ENCODE peak calls at places on chromosome 9, in six cellular contexts. One of them, this sample, is unnamed.

GRCh38 chr9:136285501-136286358 is 18.2 kb downstream of the CCDC187 start:
- DNase-seq in kidney tubule cell: no peak
- DNase-seq in DMS153: no peak
- DNase-seq in NCI-H1930: no peak
- DNase-seq in NCI-H460: no peak
- DNase-seq in M059J: no peak
- DNase-seq in this sample: no peak

GRCh38 chr9:116002624-116003023 is 151.0 kb upstream of the PAPPA start:
- DNase-seq in kidney tubule cell: peak; percentile 79
- DNase-seq in NCI-H1930: no peak
- DNase-seq in DMS153: no peak
- DNase-seq in NCI-H460: no peak
- DNase-seq in M059J: peak; percentile 90
- DNase-seq in this sample: peak; percentile 93

GRCh38 chr9:116300360-116300759 is 146.8 kb downstream of the PAPPA start:
- DNase-seq in NCI-H1930: no peak
- DNase-seq in kidney tubule cell: no peak
- DNase-seq in NCI-H460: no peak
- DNase-seq in M059J: no peak
- DNase-seq in DMS153: no peak
- DNase-seq in this sample: no peak

GRCh38 chr9:137522746-137523455 is 27.3 kb downstream of the PNPLA7 start:
- DNase-seq in DMS153: no peak
- DNase-seq in M059J: no peak
- DNase-seq in NCI-H1930: no peak
- DNase-seq in kidney tubule cell: no peak
- DNase-seq in NCI-H460: no peak
- DNase-seq in this sample: no peak

GRCh38 chr9:21080793-21081192 is 3.1 kb upstream of the IFNB1 start:
- DNase-seq in NCI-H1930: no peak
- DNase-seq in NCI-H460: no peak
- DNase-seq in M059J: no peak
- DNase-seq in kidney tubule cell: no peak
- DNase-seq in DMS153: no peak
- DNase-seq in this sample: no peak

GRCh38 chr9:134734270-134734669 is 92.7 kb downstream of the COL5A1 start:
- DNase-seq in DMS153: no peak
- DNase-seq in NCI-H460: peak; percentile 36
- DNase-seq in M059J: peak; percentile 79
- DNase-seq in kidney tubule cell: no peak
- DNase-seq in NCI-H1930: no peak
- DNase-seq in this sample: no peak

GRCh38 chr9:107636596-107637405 is 147.2 kb upstream of the KLF4 start:
- DNase-seq in DMS153: no peak
- DNase-seq in NCI-H460: peak; percentile 39
- DNase-seq in M059J: no peak
- DNase-seq in kidney tubule cell: no peak
- DNase-seq in NCI-H1930: no peak
- DNase-seq in this sample: no peak

GRCh38 chr9:136295055-136295454 is 8.8 kb downstream of the CCDC187 start:
- DNase-seq in NCI-H460: no peak
- DNase-seq in DMS153: no peak
- DNase-seq in kidney tubule cell: no peak
- DNase-seq in M059J: no peak
- DNase-seq in NCI-H1930: no peak
- DNase-seq in this sample: no peak

GRCh38 chr9:124553738-124554137 is 46.5 kb upstream of the NR5A1 start:
- DNase-seq in DMS153: no peak
- DNase-seq in kidney tubule cell: peak; percentile 88
- DNase-seq in M059J: peak; percentile 87
- DNase-seq in NCI-H1930: no peak
- DNase-seq in NCI-H460: no peak
- DNase-seq in this sample: peak; percentile 64

GRCh38 chr9:133108794-133109641 is 12.0 kb downstream of the RALGDS start:
- DNase-seq in DMS153: no peak
- DNase-seq in NCI-H1930: no peak
- DNase-seq in NCI-H460: no peak
- DNase-seq in kidney tubule cell: no peak
- DNase-seq in M059J: no peak
- DNase-seq in this sample: no peak

GRCh38 chr9:136309101-136309801 is 5.4 kb upstream of the CCDC187 start:
- DNase-seq in NCI-H460: no peak
- DNase-seq in DMS153: peak; percentile 85
- DNase-seq in kidney tubule cell: peak; percentile 47
- DNase-seq in M059J: no peak
- DNase-seq in NCI-H1930: no peak
- DNase-seq in this sample: peak; percentile 36

GRCh38 chr9:109454041-109454440 is 44.1 kb downstream of the PTPN3 start:
- DNase-seq in M059J: peak; percentile 16
- DNase-seq in DMS153: no peak
- DNase-seq in NCI-H1930: no peak
- DNase-seq in NCI-H460: no peak
- DNase-seq in kidney tubule cell: no peak
- DNase-seq in this sample: no peak

GRCh38 chr9:99026271-99026955 is 78.5 kb upstream of the TGFBR1 start:
- DNase-seq in kidney tubule cell: no peak
- DNase-seq in NCI-H1930: no peak
- DNase-seq in NCI-H460: no peak
- DNase-seq in M059J: no peak
- DNase-seq in DMS153: no peak
- DNase-seq in this sample: no peak

GRCh38 chr9:16828335-16829281 is 41.9 kb downstream of the BNC2 start:
- DNase-seq in NCI-H460: no peak
- DNase-seq in M059J: peak; percentile 45
- DNase-seq in DMS153: no peak
- DNase-seq in NCI-H1930: no peak
- DNase-seq in kidney tubule cell: peak; percentile 80
- DNase-seq in this sample: peak; percentile 83

GRCh38 chr9:13267743-13268142 is 11.7 kb downstream of the MPDZ start:
- DNase-seq in NCI-H460: peak; percentile 70
- DNase-seq in NCI-H1930: no peak
- DNase-seq in M059J: peak; percentile 95
- DNase-seq in DMS153: no peak
- DNase-seq in kidney tubule cell: peak; percentile 71
- DNase-seq in this sample: peak; percentile 83

GRCh38 chr9:14437336-14438231 is 123.6 kb upstream of the NFIB start:
- DNase-seq in NCI-H460: no peak
- DNase-seq in kidney tubule cell: peak; percentile 80
- DNase-seq in M059J: peak; percentile 17
- DNase-seq in NCI-H1930: peak; percentile 47
- DNase-seq in DMS153: peak; percentile 68
- DNase-seq in this sample: peak; percentile 52

GRCh38 chr9:98967257-98967656 is 23.6 kb downstream of the COL15A1 start:
- DNase-seq in DMS153: no peak
- DNase-seq in NCI-H1930: no peak
- DNase-seq in M059J: no peak
- DNase-seq in kidney tubule cell: no peak
- DNase-seq in NCI-H460: no peak
- DNase-seq in this sample: no peak

GRCh38 chr9:125959980-125960619 is 212.9 kb downstream of the PBX3 start:
- DNase-seq in DMS153: no peak
- DNase-seq in NCI-H460: no peak
- DNase-seq in NCI-H1930: no peak
- DNase-seq in M059J: no peak
- DNase-seq in kidney tubule cell: no peak
- DNase-seq in this sample: no peak

GRCh38 chr9:135473972-135474543 is 5.5 kb upstream of the PPP1R26 start:
- DNase-seq in kidney tubule cell: no peak
- DNase-seq in NCI-H1930: no peak
- DNase-seq in M059J: no peak
- DNase-seq in DMS153: no peak
- DNase-seq in NCI-H460: no peak
- DNase-seq in this sample: no peak

GRCh38 chr9:34446468-34446891 is 11.9 kb downstream of the FAM219A start:
- DNase-seq in NCI-H1930: no peak
- DNase-seq in DMS153: no peak
- DNase-seq in M059J: no peak
- DNase-seq in kidney tubule cell: peak; percentile 46
- DNase-seq in NCI-H460: no peak
- DNase-seq in this sample: peak; percentile 18

GRCh38 chr9:117485176-117485575 is 70.3 kb upstream of the ASTN2 start:
- DNase-seq in DMS153: no peak
- DNase-seq in M059J: peak; percentile 81
- DNase-seq in NCI-H1930: no peak
- DNase-seq in kidney tubule cell: peak; percentile 50
- DNase-seq in NCI-H460: peak; percentile 30
- DNase-seq in this sample: peak; percentile 30

GRCh38 chr9:16996901-16997491 is 126.5 kb upstream of the BNC2 start:
- DNase-seq in NCI-H460: no peak
- DNase-seq in NCI-H1930: no peak
- DNase-seq in M059J: no peak
- DNase-seq in kidney tubule cell: no peak
- DNase-seq in DMS153: no peak
- DNase-seq in this sample: no peak

GRCh38 chr9:132239999-132240859 is 78.4 kb downstream of the NTNG2 start:
- DNase-seq in DMS153: no peak
- DNase-seq in M059J: no peak
- DNase-seq in kidney tubule cell: no peak
- DNase-seq in NCI-H1930: no peak
- DNase-seq in NCI-H460: no peak
- DNase-seq in this sample: no peak

GRCh38 chr9:96482471-96482870 is 32.5 kb downstream of the HABP4 start:
- DNase-seq in kidney tubule cell: no peak
- DNase-seq in M059J: no peak
- DNase-seq in NCI-H460: no peak
- DNase-seq in DMS153: no peak
- DNase-seq in NCI-H1930: no peak
- DNase-seq in this sample: no peak

GRCh38 chr9:108889649-108890067 is 27.6 kb downstream of the ACTL7A start:
- DNase-seq in DMS153: peak; percentile 4
- DNase-seq in NCI-H460: no peak
- DNase-seq in M059J: peak; percentile 60
- DNase-seq in kidney tubule cell: peak; percentile 28
- DNase-seq in NCI-H1930: peak; percentile 3
- DNase-seq in this sample: peak; percentile 33

GRCh38 chr9:115922441-115922840 is 231.2 kb upstream of the PAPPA start:
- DNase-seq in DMS153: no peak
- DNase-seq in M059J: no peak
- DNase-seq in kidney tubule cell: no peak
- DNase-seq in NCI-H460: no peak
- DNase-seq in NCI-H1930: no peak
- DNase-seq in this sample: no peak

GRCh38 chr9:79492092-79492995 is 79.4 kb upstream of the TLE4 start:
- DNase-seq in NCI-H1930: no peak
- DNase-seq in M059J: peak; percentile 58
- DNase-seq in DMS153: no peak
- DNase-seq in kidney tubule cell: no peak
- DNase-seq in NCI-H460: no peak
- DNase-seq in this sample: no peak

GRCh38 chr9:112711050-112711689 is 6.7 kb downstream of the INIP start:
- DNase-seq in NCI-H1930: no peak
- DNase-seq in M059J: peak; percentile 44
- DNase-seq in NCI-H460: peak; percentile 33
- DNase-seq in DMS153: no peak
- DNase-seq in kidney tubule cell: peak; percentile 47
- DNase-seq in this sample: peak; percentile 48

GRCh38 chr9:35073276-35073607 is 817 bp upstream of the VCP start:
- DNase-seq in kidney tubule cell: no peak
- DNase-seq in NCI-H1930: no peak
- DNase-seq in DMS153: no peak
- DNase-seq in NCI-H460: no peak
- DNase-seq in M059J: no peak
- DNase-seq in this sample: no peak

GRCh38 chr9:16001856-16002255 is 449.0 kb downstream of the CCDC171 start:
- DNase-seq in NCI-H460: no peak
- DNase-seq in M059J: peak; percentile 64
- DNase-seq in DMS153: no peak
- DNase-seq in kidney tubule cell: peak; percentile 20
- DNase-seq in NCI-H1930: no peak
- DNase-seq in this sample: no peak

GRCh38 chr9:135530146-135530545 is 8.9 kb downstream of the LCN1 start:
- DNase-seq in M059J: no peak
- DNase-seq in NCI-H460: no peak
- DNase-seq in DMS153: no peak
- DNase-seq in kidney tubule cell: no peak
- DNase-seq in NCI-H1930: no peak
- DNase-seq in this sample: no peak

GRCh38 chr9:68714416-68715180 is 9.6 kb downstream of the PIP5K1B start:
- DNase-seq in NCI-H460: no peak
- DNase-seq in DMS153: no peak
- DNase-seq in M059J: no peak
- DNase-seq in kidney tubule cell: no peak
- DNase-seq in NCI-H1930: no peak
- DNase-seq in this sample: no peak

GRCh38 chr9:110464321-110464720 is 115.2 kb downstream of the SVEP1 start:
- DNase-seq in NCI-H460: no peak
- DNase-seq in NCI-H1930: no peak
- DNase-seq in kidney tubule cell: no peak
- DNase-seq in DMS153: peak; percentile 11
- DNase-seq in M059J: peak; percentile 24
- DNase-seq in this sample: no peak

GRCh38 chr9:114154597-114155102 is 687 bp upstream of the COL27A1 start:
- DNase-seq in NCI-H1930: no peak
- DNase-seq in kidney tubule cell: no peak
- DNase-seq in DMS153: no peak
- DNase-seq in NCI-H460: no peak
- DNase-seq in M059J: no peak
- DNase-seq in this sample: no peak

GRCh38 chr9:136857166-136857565 is 5.0 kb downstream of the MAMDC4 start:
- DNase-seq in NCI-H1930: no peak
- DNase-seq in NCI-H460: no peak
- DNase-seq in M059J: no peak
- DNase-seq in DMS153: no peak
- DNase-seq in kidney tubule cell: no peak
- DNase-seq in this sample: no peak